ENCODE peak calls at places on chromosomes 3 and 15, in five cellular contexts. B is SK-N-SH, O is K562, D is GM12878, K is HepG2. E is an unnamed sample.

GRCh38 chr3:133572158-133573053 is 1.1 kb upstream of the CDV3 start:
- DNase-seq in O (peak; percentile 41), D (peak; percentile 82), K (no peak), B (no peak), E (no peak)

GRCh38 chr3:29642393-29643033 is 361.6 kb downstream of the RBMS3 start:
- DNase-seq in D (no peak), K (no peak), O (no peak), B (peak; percentile 17), E (peak; percentile 10)

GRCh38 chr15:94262201-94262600 is 30.8 kb downstream of the MCTP2 start:
- DNase-seq in O (no peak), K (no peak), D (no peak), B (no peak), E (no peak)

GRCh38 chr15:64979252-64979710 is 10.4 kb downstream of the SPG21 start:
- DNase-seq in B (no peak), K (no peak), D (no peak), O (no peak), E (no peak)

GRCh38 chr3:16171825-16172224 is 2.7 kb upstream of the GALNT15 start:
- DNase-seq in O (no peak), D (no peak), B (no peak), K (no peak), E (no peak)

GRCh38 chr3:2166552-2166951 is 67.9 kb downstream of the CNTN4 start:
- DNase-seq in O (no peak), K (no peak), D (no peak), B (peak; percentile 26), E (no peak)

GRCh38 chr15:62989366-62990055 is 53.0 kb upstream of the TPM1 start:
- DNase-seq in B (no peak), D (no peak), K (no peak), O (no peak), E (no peak)

GRCh38 chr3:48403533-48404439 is 26.1 kb downstream of the PLXNB1 start:
- DNase-seq in K (no peak), O (no peak), D (no peak), B (peak; percentile 7), E (no peak)

GRCh38 chr15:56763496-56763895 is 30.2 kb upstream of the ZNF280D start:
- DNase-seq in D (no peak), O (no peak), B (no peak), K (no peak), E (no peak)

GRCh38 chr3:168914662-168915061 is 748.9 kb downstream of the MECOM start:
- DNase-seq in O (no peak), K (no peak), D (no peak), B (no peak), E (no peak)

DNA sequence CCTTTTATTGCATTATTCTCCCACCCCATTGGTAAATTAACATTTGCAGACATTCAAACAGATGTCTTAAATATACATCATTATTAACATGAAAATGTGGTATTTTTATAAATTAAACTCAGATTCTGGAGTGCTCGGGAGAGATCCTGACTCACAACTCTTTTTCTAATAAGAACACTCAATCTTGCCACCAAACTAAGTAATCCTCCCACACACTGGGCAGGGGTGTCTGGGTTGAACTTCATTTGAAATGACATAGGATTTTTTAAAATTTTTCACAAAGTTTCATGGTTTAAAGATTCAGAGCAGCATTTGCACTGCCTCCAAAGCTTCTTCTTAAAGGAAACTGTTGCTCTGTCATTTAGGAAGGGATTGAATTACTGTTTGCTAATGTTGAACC is 754.3 kb downstream of the MECOM start:
- DNase-seq in D (no peak), K (no peak), O (no peak), B (no peak), E (no peak)
- TF ChIP-seq FOXM1 in D (no peak), K (no peak), O (no peak), B (no peak), E (no peak)

GRCh38 chr3:8578282-8578681 is 66.3 kb downstream of the SSUH2 start:
- DNase-seq in B (no peak), K (no peak), O (no peak), D (peak; percentile 9), E (no peak)

GRCh38 chr3:8581373-8581772 is 63.2 kb downstream of the SSUH2 start:
- DNase-seq in B (no peak), D (no peak), K (no peak), O (no peak), E (no peak)

GRCh38 chr3:8579101-8579500 is 65.5 kb downstream of the SSUH2 start:
- DNase-seq in B (no peak), D (peak; percentile 51), K (no peak), O (no peak), E (no peak)

GRCh38 chr3:8581806-8582436 is 62.7 kb downstream of the SSUH2 start:
- DNase-seq in K (no peak), D (no peak), O (no peak), B (no peak), E (no peak)

DNA sequence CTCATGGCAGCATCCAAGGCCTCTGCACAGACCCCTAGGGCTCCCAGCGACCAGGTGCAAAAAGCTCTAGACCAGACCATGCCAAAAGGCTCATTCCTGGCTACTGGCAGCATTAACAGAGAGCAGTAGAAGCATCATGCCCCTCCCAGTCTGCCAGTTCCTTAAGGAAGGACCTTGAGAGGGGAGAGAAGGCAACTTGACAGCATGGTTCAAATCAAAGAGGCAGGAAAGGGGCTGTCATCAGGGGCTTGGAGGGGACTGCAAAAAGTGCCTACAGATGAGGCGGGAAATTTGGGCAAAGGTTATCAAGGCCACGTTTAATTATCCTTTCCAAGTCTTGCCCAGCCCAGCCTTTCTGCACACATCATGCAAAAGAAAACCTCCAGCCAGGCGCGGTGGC is 64.7 kb downstream of the SSUH2 start:
- DNase-seq in B (no peak), K (no peak), O (no peak), D (no peak), E (no peak)
- TF ChIP-seq FOXM1 in B (no peak), K (no peak), O (no peak), D (no peak), E (no peak)

GRCh38 chr15:43370310-43370974 is 401 bp downstream of the ZSCAN29 start:
- DNase-seq in B (peak; percentile 67), K (peak; percentile 27), O (peak; percentile 63), D (no peak), E (peak; percentile 16)

GRCh38 chr15:43376017-43376705 is 5.3 kb downstream of the TUBGCP4 start:
- DNase-seq in B (peak; percentile 62), O (peak; percentile 58), D (peak; percentile 16), K (peak; percentile 45), E (peak; percentile 24)

GRCh38 chr15:43370975-43371974 is at the start of the genes TUBGCP4 and ZSCAN29:
- DNase-seq in O (peak; percentile 91), K (peak; percentile 83), D (peak; percentile 34), B (peak; percentile 99), E (peak; percentile 93)
- TF ChIP-seq FOXM1 in O (peak; percentile 42), K (no peak), D (no peak), B (no peak), E (no peak)

DNA sequence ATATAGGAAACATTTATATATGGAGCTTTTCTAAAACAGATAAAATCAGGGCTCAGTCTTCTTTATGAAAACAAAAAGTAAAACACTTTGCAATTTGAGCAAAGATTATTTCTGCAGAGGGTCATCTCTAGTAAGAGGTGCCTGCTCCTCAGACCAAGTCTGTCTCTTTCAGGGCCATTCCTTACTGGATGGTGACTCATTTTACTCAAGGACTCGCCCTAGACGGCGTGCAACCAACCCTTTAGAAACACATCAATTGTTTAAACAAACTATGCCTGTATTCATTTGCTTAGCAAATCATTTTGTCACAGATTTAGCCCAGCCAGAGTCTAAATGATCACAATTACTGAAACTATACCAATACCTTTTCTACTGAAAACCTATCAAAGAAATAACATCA is 242.8 kb upstream of the ICE2 start:
- DNase-seq in O (no peak), B (no peak), K (no peak), D (no peak), E (no peak)
- TF ChIP-seq FOXM1 in O (no peak), B (no peak), K (no peak), D (no peak), E (no peak)

DNA sequence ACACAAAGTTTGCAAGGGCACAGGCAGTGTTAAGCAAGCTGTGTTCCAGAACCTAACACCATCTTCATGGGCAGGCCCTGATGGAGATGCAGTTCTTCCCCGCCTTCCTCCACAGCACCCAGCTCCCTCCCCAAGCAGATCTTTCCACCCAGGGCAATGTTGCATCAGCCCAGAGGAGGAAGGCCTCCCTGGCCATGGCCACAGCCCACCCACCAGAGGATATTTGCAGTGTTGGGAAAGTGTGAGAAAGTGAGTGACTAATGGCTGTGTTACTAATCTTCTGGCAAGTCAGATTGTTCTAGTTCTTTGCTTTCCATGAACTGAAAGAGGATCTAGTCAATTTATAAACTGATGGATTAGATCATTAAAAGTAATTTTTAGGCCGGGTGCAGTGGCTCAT is 42.0 kb upstream of the ATP10A start:
- DNase-seq in B (no peak), K (no peak), D (no peak), O (no peak), E (no peak)
- TF ChIP-seq FOXM1 in B (no peak), K (no peak), D (no peak), O (no peak), E (no peak)

GRCh38 chr3:9782777-9783176 is 9.5 kb downstream of the TADA3 start:
- DNase-seq in B (no peak), K (no peak), O (peak; percentile 51), D (no peak), E (no peak)
- TF ChIP-seq FOXM1 in B (no peak), K (no peak), O (no peak), D (no peak), E (no peak)

E was measured in HEK293T.